ENCODE peak calls at places on chromosomes 3 and 15, in five cellular contexts. X is upper lobe of left lung, U is transverse colon, N is GM12891, Q is SK-N-SH. Y is an unnamed sample.

GRCh38 chr3:64408770-64409169 is 183.5 kb upstream of the PRICKLE2 start:
- DNase-seq in X (no peak), U (no peak), N (no peak), Q (no peak), Y (no peak)

GRCh38 chr15:22969512-22969911 is 10.7 kb downstream of the CYFIP1 start:
- DNase-seq in X (no peak), U (no peak), N (no peak), Q (no peak), Y (no peak)

GRCh38 chr15:68210821-68211655 is 5.9 kb upstream of the CALML4 start:
- DNase-seq in X (peak), U (peak), N (no peak), Q (peak), Y (peak)

GRCh38 chr3:69743975-69744374 is 4.7 kb downstream of the MITF start:
- DNase-seq in X (no peak), U (no peak), N (no peak), Q (no peak), Y (no peak)

GRCh38 chr3:142498397-142499180 is 50.8 kb upstream of the XRN1 start:
- DNase-seq in X (no peak), U (no peak), N (no peak), Q (no peak), Y (no peak)

GRCh38 chr15:93028632-93029612 is 60.1 kb downstream of the RGMA start:
- DNase-seq in X (peak), U (peak), N (no peak), Q (no peak), Y (no peak)

GRCh38 chr3:127693336-127693843 is 20.6 kb downstream of the ABTB1 start:
- DNase-seq in X (no peak), U (no peak), N (no peak), Q (no peak), Y (no peak)

GRCh38 chr3:45841380-45841700 is 579 bp downstream of the LZTFL1 start:
- DNase-seq in X (no peak), U (peak), N (no peak), Q (no peak), Y (no peak)

GRCh38 chr15:27091270-27091940 is 120.4 kb downstream of the GABRG3 start:
- DNase-seq in X (no peak), U (no peak), N (no peak), Q (no peak), Y (no peak)

GRCh38 chr3:152307829-152308474 is 39.2 kb downstream of the MBNL1 start:
- DNase-seq in X (no peak), U (no peak), N (no peak), Q (no peak), Y (no peak)

GRCh38 chr3:87260270-87260669 is 16.1 kb downstream of the POU1F1 start:
- DNase-seq in X (no peak), U (peak), N (no peak), Q (peak), Y (no peak)

GRCh38 chr3:158260392-158260791 is 150.5 kb downstream of the RSRC1 start:
- DNase-seq in X (no peak), U (no peak), N (no peak), Q (no peak), Y (no peak)

GRCh38 chr15:62782100-62782791 is 260.3 kb upstream of the TPM1 start:
- DNase-seq in X (no peak), U (peak), N (peak), Q (peak), Y (no peak)

GRCh38 chr15:43199945-43200488 is 14.8 kb downstream of the CCNDBP1 start:
- DNase-seq in X (no peak), U (no peak), N (no peak), Q (no peak), Y (no peak)

GRCh38 chr15:87498545-87498944 is 758.0 kb downstream of the NTRK3 start:
- DNase-seq in X (no peak), U (no peak), N (no peak), Q (no peak), Y (no peak)

GRCh38 chr3:126751611-126752302 is 47.7 kb downstream of the CHCHD6 start:
- DNase-seq in X (no peak), U (no peak), N (no peak), Q (no peak), Y (no peak)

GRCh38 chr3:4322635-4323034 is 19.5 kb downstream of the SETMAR start:
- DNase-seq in X (no peak), U (no peak), N (no peak), Q (no peak), Y (no peak)

GRCh38 chr3:53161345-53161819 is 373 bp downstream of the PRKCD start:
- DNase-seq in X (no peak), U (peak), N (no peak), Q (no peak), Y (no peak)

GRCh38 chr3:182382112-182382857 is 411.0 kb upstream of the ATP11B start:
- DNase-seq in X (no peak), U (no peak), N (no peak), Q (no peak), Y (no peak)

GRCh38 chr15:60407406-60407805 is 9.6 kb upstream of the ANXA2 start:
- DNase-seq in X (no peak), U (no peak), N (no peak), Q (no peak), Y (no peak)

GRCh38 chr3:116946376-116946775 is 236.8 kb downstream of the TUSC7 start:
- DNase-seq in X (no peak), U (no peak), N (no peak), Q (no peak), Y (no peak)

GRCh38 chr3:49805367-49805782 is 2.3 kb downstream of the INKA1 start:
- DNase-seq in X (peak), U (peak), N (no peak), Q (peak), Y (no peak)

GRCh38 chr3:111012388-111013248 is 59.0 kb upstream of the NECTIN3 start:
- DNase-seq in X (no peak), U (no peak), N (no peak), Q (peak), Y (no peak)

GRCh38 chr15:45827275-45827674 is 192.4 kb downstream of the SQOR start:
- DNase-seq in X (no peak), U (no peak), N (no peak), Q (no peak), Y (no peak)

DNA sequence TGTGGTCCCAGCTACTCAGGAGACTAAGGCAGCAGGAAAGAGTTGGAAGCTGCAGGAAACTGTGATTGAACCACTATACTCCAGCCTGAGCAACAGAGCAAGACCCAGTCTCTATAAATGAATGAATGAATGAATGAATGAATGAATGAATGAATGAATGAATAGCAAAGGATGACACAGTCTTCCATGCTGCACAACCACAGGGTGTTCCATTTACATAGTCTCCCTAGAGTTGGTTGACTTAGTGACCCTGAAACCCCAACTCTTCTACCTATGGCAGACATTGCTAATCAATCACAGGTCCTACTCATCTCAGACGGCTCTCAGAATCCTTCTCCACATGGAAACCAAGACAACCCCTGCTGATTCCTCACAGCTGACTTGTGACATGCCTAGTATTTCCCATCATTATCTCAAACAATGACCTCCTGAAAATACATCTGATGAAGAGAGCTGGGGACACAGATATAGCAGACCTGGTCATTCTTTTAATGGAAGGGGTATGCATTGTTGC is 2.1 kb downstream of the IQCF5 start:
- DNase-seq in X (no peak), U (no peak), N (no peak), Q (no peak), Y (no peak)
- TF ChIP-seq POLR2AphosphoS5 in X (no peak), U (no peak), N (no peak), Q (no peak), Y (no peak)

DNA sequence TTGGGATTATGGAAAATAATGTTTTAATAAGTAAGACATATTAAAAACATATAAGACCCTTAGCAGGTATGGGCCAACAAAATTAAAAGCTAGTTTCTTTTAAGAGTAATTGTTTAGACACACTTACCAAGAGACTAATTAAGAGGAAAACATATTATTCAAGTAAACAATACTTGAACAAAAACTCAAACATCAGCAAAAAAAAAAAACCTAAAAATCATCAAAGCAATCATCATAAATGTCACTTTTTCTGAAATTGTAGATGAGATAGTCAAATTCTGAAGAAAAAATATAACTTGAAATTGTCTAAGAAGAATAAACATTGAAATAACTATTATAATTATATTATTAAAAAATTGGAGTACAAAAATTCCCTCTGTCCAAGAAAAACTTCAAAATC is 1318.2 kb downstream of the ZPLD1 start:
- DNase-seq in X (no peak), U (no peak), N (no peak), Q (no peak), Y (no peak)
- TF ChIP-seq POLR2AphosphoS5 in X (no peak), U (no peak), N (no peak), Q (no peak), Y (no peak)

DNA sequence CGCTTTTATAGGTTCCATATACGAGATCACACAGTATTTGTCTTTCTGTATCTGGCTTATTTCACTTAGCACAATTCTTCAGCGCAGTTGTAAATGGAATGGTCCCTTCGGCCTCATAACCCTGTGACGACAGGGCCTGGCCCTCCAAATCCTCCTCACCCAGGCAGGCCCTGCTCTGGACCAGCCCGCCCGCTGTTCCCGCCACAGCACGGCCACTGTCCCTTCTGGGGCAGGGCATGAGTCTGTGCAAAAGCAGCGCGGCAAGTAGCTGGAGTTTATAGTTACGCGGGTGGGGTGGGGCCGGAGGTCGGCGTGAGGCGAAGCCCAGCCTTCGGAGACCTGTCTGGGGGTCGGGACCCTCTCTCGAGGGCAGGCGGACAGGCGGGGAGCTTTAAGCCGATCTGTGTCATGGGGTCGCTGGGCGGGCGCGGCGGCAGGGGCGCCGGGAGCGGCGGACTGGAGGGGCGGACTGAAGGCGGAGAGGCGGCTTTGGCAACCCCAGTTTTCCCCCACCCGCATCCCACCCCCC is 543 bp downstream of the ARPIN start:
- DNase-seq in X (peak), U (peak), N (no peak), Q (peak), Y (no peak)
- TF ChIP-seq POLR2AphosphoS5 in X (no peak), U (peak), N (no peak), Q (no peak), Y (no peak)

GRCh38 chr3:9387322-9387655 is 10.1 kb upstream of the SETD5 start:
- DNase-seq in X (no peak), U (no peak), N (no peak), Q (no peak), Y (no peak)
- TF ChIP-seq POLR2AphosphoS5 in X (no peak), U (no peak), N (peak), Q (no peak), Y (peak)

GRCh38 chr3:124878561-124879394 is 8.4 kb downstream of the ITGB5 start:
- DNase-seq in X (no peak), U (peak), N (no peak), Q (no peak), Y (no peak)
- TF ChIP-seq POLR2AphosphoS5 in X (peak), U (peak), N (no peak), Q (peak), Y (no peak)

GRCh38 chr15:67120839-67121540 is 55.6 kb downstream of the SMAD3 start:
- DNase-seq in X (peak), U (peak), N (peak), Q (peak), Y (peak)
- TF ChIP-seq POLR2AphosphoS5 in X (peak), U (peak), N (no peak), Q (no peak), Y (no peak)

GRCh38 chr3:196055683-196056270 is 26.1 kb downstream of the TFRC start:
- DNase-seq in X (no peak), U (no peak), N (no peak), Q (no peak), Y (no peak)
- TF ChIP-seq POLR2AphosphoS5 in X (peak), U (no peak), N (no peak), Q (no peak), Y (peak)

GRCh38 chr3:32873491-32874130 is 55.8 kb downstream of the TRIM71 start:
- DNase-seq in X (no peak), U (no peak), N (no peak), Q (no peak), Y (no peak)

GRCh38 chr3:32869513-32870047 is 51.8 kb downstream of the TRIM71 start:
- DNase-seq in X (peak), U (no peak), N (no peak), Q (no peak), Y (no peak)

GRCh38 chr3:32868719-32869512 is 51.1 kb downstream of the TRIM71 start:
- DNase-seq in X (no peak), U (no peak), N (no peak), Q (no peak), Y (no peak)

GRCh38 chr3:32870373-32871091 is 52.7 kb downstream of the TRIM71 start:
- DNase-seq in X (no peak), U (no peak), N (no peak), Q (no peak), Y (no peak)

DNA sequence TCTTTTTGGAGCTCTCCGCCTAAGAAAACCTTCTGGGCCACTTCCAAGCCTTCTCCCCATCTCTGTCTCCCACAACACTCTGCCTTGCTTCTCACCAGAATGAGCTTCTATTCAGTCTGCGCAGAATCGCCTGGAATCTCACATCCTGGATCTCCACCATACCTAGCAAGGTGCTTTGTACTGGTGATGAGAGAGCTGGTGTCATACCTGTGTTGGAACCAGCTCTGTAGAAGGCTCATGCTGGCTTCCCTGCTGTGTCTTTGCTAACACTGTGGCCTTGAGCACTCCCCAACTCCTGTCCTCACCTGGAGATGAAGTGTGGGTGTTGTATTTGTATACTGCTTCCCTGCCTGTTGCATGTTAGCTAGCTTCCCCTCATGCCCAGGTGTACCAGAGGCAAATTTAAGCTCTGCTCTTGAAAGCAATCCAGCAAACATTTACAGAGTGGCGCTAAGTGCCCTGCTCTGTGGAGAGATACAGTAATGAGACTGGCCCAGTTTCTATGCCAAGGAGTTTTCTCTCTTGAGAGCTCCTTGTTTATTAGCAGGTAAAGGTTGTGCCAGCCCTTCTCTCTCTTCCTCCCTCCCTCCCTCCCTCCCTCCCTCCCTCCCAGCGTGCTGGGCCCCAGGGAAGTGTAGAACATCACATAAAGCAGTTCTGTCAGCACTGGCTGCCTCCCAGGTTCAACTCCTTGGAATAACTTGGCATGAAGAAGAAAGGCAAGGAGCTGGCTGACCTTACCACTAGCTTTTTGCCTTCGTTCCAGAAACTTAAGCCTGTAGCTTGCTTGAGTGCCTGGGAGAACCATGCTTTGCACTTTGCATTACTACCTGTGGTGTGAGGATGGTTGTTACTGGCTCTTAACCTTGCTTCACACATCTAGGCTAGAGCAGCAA is 54.9 kb downstream of the TRIM71 start:
- DNase-seq in X (no peak), U (peak), N (no peak), Q (no peak), Y (no peak)
- TF ChIP-seq POLR2AphosphoS5 in X (no peak), U (no peak), N (no peak), Q (no peak), Y (no peak)

DNA sequence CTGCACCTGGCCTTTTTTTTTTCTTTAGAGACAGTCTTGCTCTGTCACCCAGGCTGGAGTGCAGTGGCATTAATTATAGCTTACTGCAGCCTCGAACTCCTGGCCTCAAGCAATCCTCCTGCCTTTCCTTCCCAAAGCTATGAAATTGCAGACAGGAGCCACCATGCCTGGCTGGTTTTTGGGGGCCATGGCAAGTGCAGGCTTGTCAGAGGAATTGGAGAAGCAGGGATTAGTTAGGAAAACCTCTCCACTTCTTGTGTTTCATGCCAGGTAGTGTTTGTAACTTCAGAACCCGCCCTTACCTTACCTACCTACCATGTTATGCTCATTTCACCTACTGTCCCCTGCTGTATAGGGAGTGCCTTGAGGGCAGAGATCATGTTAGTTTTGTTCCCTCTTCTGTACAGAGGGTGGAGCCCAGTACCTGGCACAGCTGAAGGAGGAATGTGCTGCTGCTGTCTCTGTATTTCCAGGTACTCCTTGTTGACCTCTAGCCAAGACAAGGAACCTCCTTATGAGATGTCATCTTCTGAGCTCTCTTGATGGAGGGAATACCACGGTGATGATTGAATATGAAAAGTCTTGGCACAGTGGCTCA is 43.8 kb downstream of the TRAK1 start:
- DNase-seq in X (no peak), U (peak), N (no peak), Q (no peak), Y (no peak)
- TF ChIP-seq POLR2AphosphoS5 in X (no peak), U (peak), N (no peak), Q (no peak), Y (no peak)

GRCh38 chr3:72482589-72483249 is 365.5 kb downstream of the SHQ1 start:
- DNase-seq in X (peak), U (peak), N (no peak), Q (no peak), Y (peak)
- TF ChIP-seq POLR2AphosphoS5 in X (no peak), U (peak), N (no peak), Q (no peak), Y (no peak)

Y was measured in GM12892.